ENCODE peak calls at places on chromosomes 16 and 17, in four cellular contexts. P is BJ; Y is CD8-positive, alpha-beta memory T cell; T is T-helper 9 cell. H is an unnamed sample.

GRCh38 chr17:6924121-6924676 is 71.7 kb upstream of the ALOX12 start:
- DNase-seq in P (no peak), Y (peak), T (no peak), H (no peak)

GRCh38 chr17:48997103-48997826 is at the start of gene IGF2BP1:
- DNase-seq in Y (no peak), P (no peak), T (no peak), H (no peak)

GRCh38 chr16:642189-643049 is 791 bp downstream of the MCRIP2 start:
- DNase-seq in T (no peak), P (no peak), Y (peak), H (no peak)

GRCh38 chr17:32287804-32288511 is 22.3 kb downstream of the RHBDL3 start:
- DNase-seq in T (no peak), P (no peak), Y (no peak), H (no peak)

GRCh38 chr17:32486701-32487459 is at the start of gene CDK5R1:
- DNase-seq in P (no peak), Y (peak), T (peak), H (no peak)

GRCh38 chr16:30949655-30950515 is 1.0 kb downstream of the ORAI3 start:
- DNase-seq in Y (peak), T (no peak), P (peak), H (peak)

GRCh38 chr17:40552806-40553693 is 12.2 kb downstream of the CCR7 start:
- DNase-seq in P (no peak), T (no peak), Y (no peak), H (no peak)

GRCh38 chr17:28166478-28166877 is 124.0 kb downstream of the NLK start:
- DNase-seq in P (no peak), Y (no peak), T (no peak), H (no peak)

GRCh38 chr16:79623076-79623475 is 22.5 kb upstream of the MAF start:
- DNase-seq in Y (no peak), T (no peak), P (no peak), H (no peak)

GRCh38 chr16:88971371-88972097 is 5.5 kb downstream of the CBFA2T3 start:
- DNase-seq in T (no peak), Y (no peak), P (no peak), H (no peak)

GRCh38 chr16:89357055-89357454 is 133.3 kb downstream of the ANKRD11 start:
- DNase-seq in Y (no peak), T (no peak), P (no peak), H (no peak)

GRCh38 chr16:1782408-1783247 is at the start of the genes NUBP2 and SPSB3:
- DNase-seq in P (peak), T (peak), Y (peak), H (peak)

GRCh38 chr16:77062878-77063566 is 128.0 kb upstream of the MON1B start:
- DNase-seq in T (no peak), Y (no peak), P (no peak), H (no peak)

GRCh38 chr17:61477204-61477834 is 25.1 kb downstream of the TBX4 start:
- DNase-seq in P (no peak), Y (no peak), T (no peak), H (no peak)

GRCh38 chr17:50346313-50347086 is 574 bp downstream of the XYLT2 start:
- DNase-seq in Y (no peak), T (peak), P (no peak), H (no peak)

GRCh38 chr17:55745258-55745657 is 5.6 kb upstream of the PCTP start:
- DNase-seq in Y (no peak), P (no peak), T (no peak), H (no peak)

GRCh38 chr17:6753006-6753445 is 2.8 kb upstream of the XAF1 start:
- DNase-seq in T (no peak), P (peak), Y (peak), H (peak)

GRCh38 chr16:86984975-86985655 is 332.1 kb downstream of the C16orf95 start:
- DNase-seq in P (no peak), T (no peak), Y (no peak), H (no peak)

GRCh38 chr16:12439443-12440232 is 364.0 kb downstream of the CPPED1 start:
- DNase-seq in P (no peak), Y (no peak), T (no peak), H (no peak)

GRCh38 chr17:16027708-16028584 is 28.3 kb downstream of the TTC19 start:
- DNase-seq in P (peak), T (no peak), Y (no peak), H (peak)

GRCh38 chr17:43907425-43907981 is at the start of gene MPP2:
- DNase-seq in T (peak), P (no peak), Y (peak), H (no peak)

GRCh38 chr17:9259419-9259818 is 238.1 kb downstream of the NTN1 start:
- DNase-seq in P (no peak), Y (no peak), T (no peak), H (no peak)

GRCh38 chr16:14400285-14400977 is 229.6 kb downstream of the PARN start:
- DNase-seq in Y (no peak), T (no peak), P (no peak), H (no peak)

GRCh38 chr16:65534121-65534528 is 412.3 kb upstream of the CDH11 start:
- DNase-seq in Y (no peak), T (no peak), P (no peak), H (no peak)

GRCh38 chr17:7989781-7990655 is 12.4 kb upstream of the GUCY2D start:
- DNase-seq in Y (peak), T (peak), P (no peak), H (peak)

GRCh38 chr17:79306688-79307323 is 232.2 kb downstream of the ENGASE start:
- DNase-seq in Y (no peak), P (no peak), T (no peak), H (no peak)

GRCh38 chr17:76872221-76872873 is 4.1 kb downstream of the MGAT5B start:
- DNase-seq in Y (no peak), P (peak), T (no peak), H (peak)

H was measured in GM04503.